ENCODE peak calls at places on chromosomes 13 and 19, in six cellular contexts. D, G, Z, I, U and C are unnamed samples.

GRCh38 chr13:114142137-114142550 is 9.7 kb upstream of the RASA3 start:
- ATAC-seq in D (no peak), G (no peak), Z (no peak), I (no peak), U (peak), C (peak)

GRCh38 chr13:113547248-113547971 is 37.1 kb upstream of the TFDP1 start:
- ATAC-seq in D (no peak), G (no peak), Z (peak), I (no peak), U (no peak), C (no peak)

GRCh38 chr19:19758164-19758563 is 25.3 kb upstream of the ZNF14 start:
- ATAC-seq in D (no peak), G (peak), Z (no peak), I (no peak), U (no peak), C (no peak)

GRCh38 chr13:97621631-97622030 is 187.7 kb downstream of the RAP2A start:
- ATAC-seq in D (no peak), G (no peak), Z (no peak), I (no peak), U (no peak), C (no peak)

GRCh38 chr19:11530432-11530831 is 1.5 kb upstream of the ECSIT start:
- ATAC-seq in D (no peak), G (peak), Z (peak), I (no peak), U (peak), C (peak)

GRCh38 chr13:33235564-33235963 is 50.0 kb downstream of the STARD13 start:
- ATAC-seq in D (no peak), G (no peak), Z (no peak), I (no peak), U (peak), C (no peak)

GRCh38 chr13:27578121-27579030 is 42.0 kb downstream of the LNX2 start:
- ATAC-seq in D (no peak), G (no peak), Z (no peak), I (no peak), U (no peak), C (no peak)

GRCh38 chr13:43953370-43953769 is 73.7 kb downstream of the LACC1 start:
- ATAC-seq in D (no peak), G (no peak), Z (no peak), I (no peak), U (no peak), C (no peak)

GRCh38 chr13:106484084-106484754 is 51.2 kb downstream of the EFNB2 start:
- ATAC-seq in D (no peak), G (no peak), Z (no peak), I (no peak), U (peak), C (no peak)

GRCh38 chr19:34244611-34245299 is 9.6 kb upstream of the GARRE1 start:
- ATAC-seq in D (no peak), G (no peak), Z (no peak), I (no peak), U (no peak), C (no peak)

GRCh38 chr19:461664-462551 is 1.1 kb upstream of the SHC2 start:
- ATAC-seq in D (no peak), G (peak), Z (peak), I (no peak), U (peak), C (no peak)

GRCh38 chr19:38496603-38497487 is 63.4 kb downstream of the RYR1 start:
- ATAC-seq in D (no peak), G (peak), Z (no peak), I (no peak), U (no peak), C (no peak)

GRCh38 chr13:34914416-34914815 is 27.7 kb upstream of the NBEA start:
- ATAC-seq in D (no peak), G (no peak), Z (no peak), I (no peak), U (no peak), C (no peak)

GRCh38 chr19:10636304-10636972 is 11.1 kb downstream of the SLC44A2 start:
- ATAC-seq in D (no peak), G (peak), Z (no peak), I (no peak), U (no peak), C (no peak)